ENCODE peak calls at places on chromosomes 6 and 20, in four cellular contexts. G is IMR-90, O is vagina, W is A549. B is an unnamed sample.

GRCh38 chr20:48629069-48629959 is 198.5 kb downstream of the PREX1 start:
- DNase-seq in O (no peak), W (no peak), G (no peak), B (no peak)

GRCh38 chr6:159729598-159729997 is 2.3 kb downstream of the WTAP start:
- DNase-seq in O (no peak), G (peak), W (no peak), B (no peak)

GRCh38 chr6:22570185-22570551 is 802 bp downstream of the HDGFL1 start:
- DNase-seq in O (no peak), G (no peak), W (no peak), B (no peak)

GRCh38 chr6:119493980-119494379 is 144.4 kb upstream of the MAN1A1 start:
- DNase-seq in O (no peak), W (no peak), G (no peak), B (no peak)

GRCh38 chr20:59470521-59470920 is 133.8 kb upstream of the PHACTR3 start:
- DNase-seq in O (no peak), W (no peak), G (no peak), B (no peak)

GRCh38 chr6:99614430-99615161 is 8.0 kb downstream of the PRDM13 start:
- DNase-seq in G (no peak), O (no peak), W (peak), B (no peak)

GRCh38 chr6:44198684-44199083 is 18.0 kb upstream of the MYMX start:
- DNase-seq in W (no peak), O (no peak), G (no peak), B (no peak)

GRCh38 chr20:25079171-25079570 is 2.8 kb downstream of the VSX1 start:
- DNase-seq in G (no peak), W (no peak), O (peak), B (no peak)

GRCh38 chr6:81228912-81229540 is 523.5 kb downstream of the TENT5A start:
- DNase-seq in W (no peak), O (no peak), G (peak), B (no peak)

GRCh38 chr6:119587537-119587936 is 238.0 kb upstream of the MAN1A1 start:
- DNase-seq in O (no peak), G (peak), W (no peak), B (no peak)

GRCh38 chr6:132133734-132134490 is 182.7 kb upstream of the CCN2 start:
- DNase-seq in G (peak), O (no peak), W (no peak), B (no peak)

GRCh38 chr6:42049116-42049809 is 1.1 kb upstream of the TAF8 start:
- DNase-seq in G (no peak), O (no peak), W (no peak), B (no peak)

GRCh38 chr20:10927011-10927583 is 253.3 kb upstream of the JAG1 start:
- DNase-seq in G (no peak), O (no peak), W (no peak), B (no peak)

GRCh38 chr20:64145458-64146300 is 18.6 kb upstream of the MYT1 start:
- DNase-seq in W (no peak), O (no peak), G (no peak), B (no peak)

GRCh38 chr6:84061613-84062398 is 28.2 kb downstream of the MRAP2 start:
- DNase-seq in O (no peak), G (no peak), W (no peak), B (no peak)

GRCh38 chr6:75065524-75065923 is 140.3 kb downstream of the COL12A1 start:
- DNase-seq in W (no peak), G (peak), O (no peak), B (no peak)

GRCh38 chr6:74671558-74672025 is 534.3 kb downstream of the COL12A1 start:
- DNase-seq in W (no peak), G (peak), O (no peak), B (no peak)

GRCh38 chr6:47670851-47671250 is 27.5 kb upstream of the ADGRF4 start:
- DNase-seq in W (no peak), G (no peak), O (no peak), B (no peak)

GRCh38 chr6:89924231-89924630 is 30.0 kb downstream of the GJA10 start:
- DNase-seq in G (no peak), W (no peak), O (no peak), B (no peak)

GRCh38 chr6:139508023-139508422 is 133.6 kb upstream of the CITED2 start:
- DNase-seq in W (no peak), G (peak), O (no peak), B (no peak)

GRCh38 chr6:107460074-107460631 is 789 bp upstream of the PDSS2 start:
- DNase-seq in W (no peak), G (peak), O (no peak), B (no peak)

GRCh38 chr20:49339123-49339522 is 61.3 kb upstream of the ZNFX1 start:
- DNase-seq in O (no peak), W (no peak), G (no peak), B (no peak)

GRCh38 chr6:104908431-104909139 is 48.3 kb upstream of the LIN28B start:
- DNase-seq in G (no peak), O (no peak), W (no peak), B (no peak)

GRCh38 chr6:3808189-3808588 is 41.0 kb upstream of the FAM50B start:
- DNase-seq in O (no peak), W (no peak), G (no peak), B (no peak)

GRCh38 chr6:114218831-114219230 is 124.0 kb downstream of the HS3ST5 start:
- DNase-seq in W (no peak), O (no peak), G (no peak), B (no peak)

GRCh38 chr20:62350098-62350628 is 16.9 kb downstream of the LAMA5 start:
- DNase-seq in G (no peak), W (peak), O (peak), B (no peak)

GRCh38 chr20:34522969-34523871 is 7.0 kb downstream of the DYNLRB1 start:
- DNase-seq in O (peak), G (peak), W (peak), B (no peak)

GRCh38 chr6:40816601-40817000 is 222.4 kb downstream of the UNC5CL start:
- DNase-seq in O (no peak), W (no peak), G (no peak), B (no peak)

GRCh38 chr6:41278699-41279405 is 7.6 kb downstream of the TREM1 start:
- DNase-seq in W (peak), O (no peak), G (peak), B (no peak)

GRCh38 chr6:74369556-74369993 is 673.6 kb downstream of the CD109 start:
- DNase-seq in O (no peak), W (no peak), G (peak), B (no peak)

GRCh38 chr6:11968241-11968806 is 43.8 kb upstream of the HIVEP1 start:
- DNase-seq in O (no peak), W (no peak), G (no peak), B (no peak)

GRCh38 chr6:80003841-80004198 is 629 bp upstream of the TTK start:
- DNase-seq in W (no peak), G (no peak), O (no peak), B (no peak)

GRCh38 chr6:154488802-154489437 is 21.6 kb downstream of the CNKSR3 start:
- DNase-seq in O (no peak), G (peak), W (no peak), B (no peak)

GRCh38 chr6:138588805-138589434 is 89.6 kb upstream of the NHSL1 start:
- DNase-seq in W (peak), G (peak), O (no peak), B (no peak)

DNA sequence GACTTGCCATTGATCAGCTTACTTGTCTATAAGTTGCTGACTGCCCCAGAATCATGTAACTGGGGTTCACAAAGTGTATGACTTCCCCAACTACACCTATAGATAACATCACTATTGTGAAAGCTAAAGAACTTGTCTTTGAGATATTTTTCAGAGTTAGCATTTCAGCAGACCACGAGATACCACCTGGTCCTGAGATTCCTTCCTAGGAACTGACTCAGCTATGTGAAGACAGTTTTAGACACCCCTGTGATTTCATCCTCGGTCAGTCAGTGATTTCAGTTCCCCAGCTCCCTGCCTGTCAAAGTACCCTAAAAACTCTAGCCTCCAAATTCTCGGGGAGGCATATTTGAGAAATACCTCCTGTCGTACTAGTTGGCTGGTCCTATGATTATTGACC is 62.4 kb downstream of the TXNDC5 start:
- DNase-seq in W (no peak), O (no peak), G (peak), B (no peak)
- TF ChIP-seq POLR2A in W (no peak), O (no peak), G (no peak), B (no peak)

GRCh38 chr20:35715611-35716010 is 16.4 kb downstream of the ROMO1 start:
- DNase-seq in W (no peak), O (no peak), G (no peak), B (no peak)
- TF ChIP-seq CTCF in W (no peak), O (no peak), G (no peak), B (no peak)

DNA sequence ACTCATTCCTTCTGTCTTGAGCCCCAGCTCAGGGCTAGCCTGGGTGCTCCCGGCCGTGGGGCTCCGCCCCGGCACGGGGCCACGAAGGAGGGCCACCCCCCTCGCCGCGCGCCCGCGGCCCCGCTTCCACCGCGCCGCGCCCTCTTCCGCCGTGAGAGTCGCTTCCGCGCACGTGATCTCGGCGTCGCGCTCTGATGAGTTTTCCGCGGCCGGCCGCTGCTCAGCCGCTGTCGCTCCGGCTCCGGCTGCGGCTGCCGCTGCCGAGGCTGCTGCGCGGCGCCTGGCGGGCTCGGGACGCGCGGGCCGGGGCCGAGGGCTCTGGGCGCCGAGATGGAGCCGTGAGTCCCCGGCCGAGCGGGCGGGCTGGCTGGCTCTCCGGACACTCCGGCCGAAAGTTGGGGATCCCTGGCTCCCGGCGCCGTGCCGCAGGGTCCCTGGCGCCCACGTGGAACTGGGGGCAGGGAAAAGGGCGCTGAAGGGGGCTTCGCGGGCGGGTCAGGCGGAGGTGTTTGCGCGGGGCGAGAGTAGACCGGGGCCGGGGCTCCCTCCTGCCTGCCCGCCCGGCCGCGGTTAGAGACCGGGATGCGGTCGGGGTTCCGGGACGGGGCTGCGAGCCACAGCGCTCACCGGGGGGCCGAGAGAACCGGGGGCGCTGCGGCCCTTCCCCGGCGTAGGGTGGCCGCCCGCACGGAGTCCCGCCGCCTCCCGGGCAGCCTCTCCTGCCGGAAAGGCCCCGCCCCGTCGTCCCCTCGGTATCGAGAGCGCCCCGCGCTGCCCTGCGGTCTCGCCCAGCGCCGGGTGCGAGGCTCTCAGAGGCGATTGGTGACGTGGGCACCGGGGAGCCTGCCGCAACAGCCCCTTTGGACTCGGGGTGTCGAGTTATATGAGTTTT is at the start of gene TMEM181:
- DNase-seq in G (peak), O (no peak), W (peak), B (peak)
- TF ChIP-seq POLR2A in G (peak), O (peak), W (peak), B (peak)

GRCh38 chr6:30687659-30688431 is 1.4 kb upstream of the PPP1R18 start:
- DNase-seq in G (peak), W (no peak), O (no peak), B (no peak)
- TF ChIP-seq CTCF in G (peak), W (peak), O (no peak), B (peak)

DNA sequence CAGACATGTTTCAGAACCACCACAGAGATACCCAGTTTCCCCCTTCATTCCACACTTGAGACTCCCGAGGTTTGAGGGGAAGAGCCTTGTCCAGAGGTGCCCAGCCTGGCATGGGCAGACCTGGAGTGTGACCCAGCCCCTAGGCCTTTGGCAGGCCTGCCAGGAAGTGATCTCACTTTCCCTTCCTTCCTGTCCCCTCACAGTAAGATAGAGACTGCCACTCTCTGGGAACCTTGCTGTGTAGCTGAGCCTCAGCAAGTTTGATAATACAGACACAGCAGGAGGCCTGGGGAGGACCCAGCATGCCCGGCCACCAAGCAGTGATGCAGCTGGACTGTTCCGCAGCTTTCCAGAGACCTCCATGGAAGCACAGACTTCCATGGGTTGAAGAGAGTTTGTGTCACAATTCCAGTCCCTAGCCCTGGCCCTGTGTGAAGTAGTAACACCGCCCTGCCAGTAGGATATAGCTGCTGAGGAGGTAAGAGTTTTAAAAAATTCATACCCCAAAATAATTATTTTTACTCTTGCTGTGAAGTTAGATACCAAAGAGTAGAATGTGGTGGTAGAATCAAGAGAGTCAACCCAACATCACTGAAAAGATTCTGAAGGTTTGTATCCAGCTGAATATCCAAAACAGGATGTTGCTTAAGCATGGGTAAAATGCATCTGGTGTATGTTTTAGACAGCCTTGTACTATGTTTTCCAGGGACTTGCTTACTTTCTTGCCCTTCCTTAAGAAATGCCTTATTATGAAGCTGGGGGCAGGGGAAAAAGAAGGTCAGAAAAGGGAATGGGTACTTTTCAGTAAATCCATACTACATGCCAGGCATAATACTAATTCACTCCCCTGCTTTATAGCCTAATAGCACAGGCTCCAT is 16.3 kb downstream of the PKIG start:
- DNase-seq in O (no peak), W (no peak), G (no peak), B (no peak)
- TF ChIP-seq POLR2A in O (no peak), W (no peak), G (no peak), B (no peak)

DNA sequence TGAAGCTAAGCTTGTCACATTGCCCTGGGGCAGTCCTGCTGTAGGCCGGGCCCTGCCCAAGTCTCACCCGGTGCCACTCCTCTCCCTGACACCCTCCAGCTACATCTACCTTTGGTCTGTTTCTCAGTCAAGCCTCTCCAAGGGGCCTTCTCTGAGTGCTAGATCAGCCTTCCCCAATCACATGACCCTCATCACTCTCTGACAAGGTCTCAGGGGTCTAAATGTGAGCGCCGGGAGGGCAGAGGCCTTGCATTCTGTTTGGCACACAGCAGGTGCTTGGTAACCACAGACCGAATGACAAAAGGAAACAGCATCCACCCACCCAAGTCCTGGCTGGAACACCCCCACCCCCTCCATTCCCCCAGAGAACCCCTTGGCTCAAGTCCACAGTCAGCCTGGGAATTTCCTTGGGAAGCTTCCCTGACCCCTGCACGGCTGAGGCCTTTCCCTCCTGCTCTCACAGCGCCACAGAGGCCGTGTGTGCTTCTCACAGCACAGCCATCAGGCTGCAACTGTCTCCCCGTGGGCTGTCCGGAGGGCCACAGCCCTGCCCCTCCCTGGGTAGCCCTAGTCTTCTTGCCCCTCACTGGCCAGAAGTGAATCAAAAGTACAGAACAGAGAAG is 32.9 kb downstream of the PKIG start:
- DNase-seq in W (no peak), G (peak), O (no peak), B (no peak)
- TF ChIP-seq CTCF in W (no peak), G (no peak), O (no peak), B (no peak)

DNA sequence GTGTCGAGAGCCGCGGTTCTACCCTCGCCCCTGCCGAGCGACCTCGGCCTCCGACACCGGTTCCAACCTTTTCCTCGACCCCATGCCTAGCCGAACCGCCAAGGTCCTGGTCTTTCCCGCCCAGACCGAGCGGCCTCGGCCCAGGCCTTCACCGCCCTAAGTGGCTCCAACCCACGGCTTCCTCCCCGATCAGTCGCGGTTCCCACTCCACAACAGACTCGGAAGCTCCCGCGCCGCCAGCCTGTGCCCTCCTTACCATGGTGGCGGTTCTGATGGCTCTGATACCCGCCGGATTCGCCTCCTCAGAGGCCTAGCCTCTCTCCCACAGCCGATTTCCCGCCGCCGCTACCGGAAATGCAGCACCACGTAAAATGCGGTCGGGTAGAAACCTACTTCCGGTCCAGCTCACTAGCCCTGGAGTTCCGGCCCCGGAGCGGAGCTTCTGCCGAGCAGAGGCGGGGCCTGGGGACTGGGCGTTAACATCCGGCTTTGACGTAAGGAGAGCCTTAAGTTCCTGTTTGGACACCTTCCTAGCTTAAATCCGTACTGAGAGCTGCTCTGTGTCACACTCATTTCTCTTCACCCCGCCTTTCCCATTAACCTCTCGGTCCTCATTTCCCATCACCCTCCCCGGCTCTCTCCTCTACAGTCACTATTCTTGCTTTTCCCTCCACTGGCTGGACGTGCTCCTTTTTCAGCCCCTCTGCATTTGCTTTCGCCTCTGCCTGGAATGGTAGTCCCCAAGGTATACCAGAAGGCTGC is at the start of gene SNRPB:
- DNase-seq in W (peak), O (peak), G (peak), B (peak)
- TF ChIP-seq POLR2A in W (peak), O (peak), G (peak), B (no peak)

DNA sequence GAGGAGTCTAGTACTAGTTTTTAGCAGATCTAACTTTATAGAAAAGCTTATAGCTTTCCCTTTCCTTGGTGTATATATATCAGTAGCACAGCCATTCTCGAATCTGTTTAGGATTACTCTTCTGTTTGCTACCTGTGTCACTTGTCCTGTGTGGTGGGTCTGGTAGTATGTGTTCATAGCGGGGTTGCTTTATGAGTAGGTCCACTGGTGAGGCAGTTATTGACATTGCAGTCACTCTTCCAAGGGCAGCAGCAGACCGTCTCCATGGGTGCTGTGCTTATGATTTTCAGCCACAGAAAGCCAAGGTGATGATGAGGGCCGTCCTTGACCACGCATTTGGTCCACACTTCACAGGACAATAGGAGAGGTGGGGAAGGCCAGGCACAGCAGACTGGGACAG is 171.5 kb downstream of the CDKAL1 start:
- DNase-seq in G (no peak), W (no peak), O (no peak), B (no peak)
- TF ChIP-seq CTCF in G (no peak), W (no peak), O (no peak), B (no peak)

GRCh38 chr20:41696428-41696827 is 78.3 kb upstream of the CHD6 start:
- DNase-seq in G (no peak), W (no peak), O (no peak), B (no peak)

GRCh38 chr20:41692479-41693135 is 74.4 kb upstream of the CHD6 start:
- DNase-seq in G (peak), O (peak), W (peak), B (peak)

GRCh38 chr20:41694796-41695195 is 76.6 kb upstream of the CHD6 start:
- DNase-seq in G (no peak), O (no peak), W (no peak), B (no peak)

GRCh38 chr20:41690702-41691101 is 72.5 kb upstream of the CHD6 start:
- DNase-seq in W (no peak), O (no peak), G (no peak), B (no peak)

GRCh38 chr20:41693136-41693979 is 75.2 kb upstream of the CHD6 start:
- DNase-seq in O (no peak), W (peak), G (peak), B (peak)
- TF ChIP-seq POLR2A in O (no peak), W (peak), G (no peak), B (no peak)